ENCODE peak calls at places on chromosomes 7 and 10, in four cellular contexts. J is GM10248, H is lung, F is H1. Y is an unnamed sample.

GRCh38 chr7:159103382-159104187 is 41.1 kb downstream of the VIPR2 start:
- DNase-seq in J (no peak), H (no peak), F (no peak), Y (no peak)

GRCh38 chr10:106555599-106555998 is 608.9 kb downstream of the SORCS1 start:
- DNase-seq in J (no peak), H (no peak), F (no peak), Y (no peak)

GRCh38 chr10:5663692-5664427 is 2.5 kb downstream of the ASB13 start:
- DNase-seq in J (no peak), H (no peak), F (no peak), Y (peak)

GRCh38 chr7:157554393-157555238 is 217.8 kb downstream of the DNAJB6 start:
- DNase-seq in J (no peak), H (no peak), F (no peak), Y (no peak)

GRCh38 chr7:159020987-159021386 is 123.7 kb downstream of the VIPR2 start:
- DNase-seq in J (no peak), H (no peak), F (peak), Y (no peak)

GRCh38 chr7:45178241-45179225 is 20.9 kb downstream of the RAMP3 start:
- DNase-seq in J (no peak), H (no peak), F (no peak), Y (no peak)

GRCh38 chr10:125151824-125152634 is 8.3 kb downstream of the CTBP2 start:
- DNase-seq in J (no peak), H (peak), F (peak), Y (no peak)

GRCh38 chr7:28298870-28299484 is 113.3 kb upstream of the CREB5 start:
- DNase-seq in J (no peak), H (no peak), F (peak), Y (no peak)

GRCh38 chr10:132840698-132841097 is 54.8 kb upstream of the NKX6-2 start:
- DNase-seq in J (no peak), H (no peak), F (no peak), Y (peak)

GRCh38 chr7:7834761-7835160 is 116.4 kb upstream of the RPA3 start:
- DNase-seq in J (no peak), H (no peak), F (no peak), Y (no peak)

DNA sequence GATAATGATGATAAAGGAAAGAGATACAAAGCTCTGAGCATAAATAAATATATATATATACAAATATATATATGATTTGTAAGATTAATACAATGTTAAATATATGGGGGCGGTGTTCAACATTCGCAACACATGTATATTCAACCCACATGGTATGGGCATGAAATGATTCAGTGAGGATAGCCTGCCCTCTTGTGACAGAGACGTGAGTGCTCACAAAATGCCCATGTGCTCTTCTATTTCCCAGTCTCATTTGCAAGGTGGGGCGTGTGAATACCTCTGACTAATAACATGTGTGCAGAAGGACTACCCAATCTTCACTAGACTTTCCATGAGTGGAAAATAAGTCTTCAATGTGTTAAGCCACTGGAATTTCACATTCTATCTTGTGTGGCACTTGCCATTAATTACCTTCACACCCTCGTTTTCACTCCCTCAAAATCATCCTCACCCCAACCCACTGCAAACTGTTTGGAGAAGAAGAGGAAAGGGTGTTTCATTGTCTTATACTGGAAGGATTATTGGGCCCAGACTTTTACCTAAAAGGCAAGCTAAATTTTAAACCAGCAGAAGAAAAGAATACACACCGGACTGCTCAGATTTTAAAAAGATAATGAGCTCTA is 26.9 kb downstream of the ASAH2 start:
- DNase-seq in J (peak), H (no peak), F (no peak), Y (no peak)
- TF ChIP-seq CTCF in J (peak), H (peak), F (peak), Y (peak)

DNA sequence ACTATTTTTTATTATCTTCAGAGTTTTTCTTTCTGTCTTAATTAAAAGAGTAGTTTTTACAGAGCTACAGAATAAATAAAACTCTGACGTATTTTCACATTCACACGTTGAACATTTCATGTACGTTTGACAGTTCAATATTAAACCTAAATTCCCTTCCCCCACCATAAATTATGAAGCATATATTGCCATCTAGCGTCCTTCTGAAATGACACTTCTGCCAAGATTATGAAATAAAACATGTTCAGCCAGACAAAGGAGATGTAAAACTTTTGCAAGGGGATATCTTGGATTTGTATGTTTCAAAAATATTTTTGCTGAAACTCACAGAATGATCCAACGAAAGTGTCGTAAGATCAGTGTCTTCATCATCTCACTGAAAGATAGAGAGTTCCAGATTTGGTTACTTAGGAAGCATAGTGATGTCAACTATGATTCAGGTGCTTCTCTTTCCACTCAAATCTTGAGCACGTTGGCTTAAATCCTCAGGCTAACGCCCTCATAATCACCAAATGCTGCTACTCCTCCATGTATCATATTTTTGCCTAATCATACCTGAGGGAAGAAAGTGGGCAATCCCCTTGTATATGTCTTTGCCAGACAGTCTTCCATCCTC is 904.3 kb downstream of the XPNPEP1 start:
- DNase-seq in J (no peak), H (no peak), F (no peak), Y (no peak)
- TF ChIP-seq CTCF in J (peak), H (no peak), F (no peak), Y (no peak)

GRCh38 chr7:73599916-73600315 is 21.5 kb upstream of the TBL2 start:
- DNase-seq in J (no peak), H (no peak), F (no peak), Y (no peak)
- TF ChIP-seq CTCF in J (no peak), H (no peak), F (no peak), Y (no peak)

DNA sequence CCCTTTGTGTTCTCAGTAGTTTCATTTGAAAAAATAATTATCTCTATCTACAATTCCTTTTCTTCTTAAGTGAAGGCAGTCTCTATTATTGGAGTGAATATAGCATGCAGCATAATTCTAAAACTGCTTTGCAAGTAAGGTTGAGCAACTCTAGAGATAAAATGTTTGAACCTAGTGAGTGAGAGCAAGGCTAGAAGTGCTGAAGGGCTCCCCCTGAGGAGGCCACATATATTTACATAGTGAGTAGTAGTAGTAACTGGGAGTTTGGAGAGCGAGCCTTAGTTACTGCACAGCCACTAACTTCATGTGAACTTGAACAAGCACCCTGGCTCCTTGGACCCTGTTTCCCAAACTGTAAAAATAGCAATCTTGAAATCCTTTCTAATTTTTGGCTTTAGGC is 141.5 kb upstream of the DKK1 start:
- DNase-seq in J (no peak), H (no peak), F (no peak), Y (no peak)
- TF ChIP-seq CTCF in J (no peak), H (no peak), F (no peak), Y (peak)

GRCh38 chr7:16422917-16423316 is 1.6 kb upstream of the CRPPA start:
- DNase-seq in J (no peak), H (no peak), F (no peak), Y (no peak)
- TF ChIP-seq CTCF in J (no peak), H (no peak), F (no peak), Y (no peak)